ENCODE peak calls at places on chromosomes 13 and 19, in eight cellular contexts. One of them, this sample, is unnamed.

GRCh38 chr19:15114153-15114540 is 6.9 kb downstream of the SYDE1 start:
- DNase-seq in left ventricle myocardium inferior: no peak
- DNase-seq in stomach: no peak
- DNase-seq in transverse colon: no peak
- DNase-seq in dorsolateral prefrontal cortex: no peak
- DNase-seq in brain microvascular endothelial cell: peak
- DNase-seq in SK-N-SH: peak
- DNase-seq in epithelial cell of esophagus: no peak
- DNase-seq in this sample: no peak

GRCh38 chr19:4518345-4519171 is at the start of gene PLIN4:
- DNase-seq in transverse colon: peak
- DNase-seq in epithelial cell of esophagus: no peak
- DNase-seq in stomach: peak
- DNase-seq in SK-N-SH: no peak
- DNase-seq in left ventricle myocardium inferior: peak
- DNase-seq in brain microvascular endothelial cell: no peak
- DNase-seq in dorsolateral prefrontal cortex: no peak
- DNase-seq in this sample: no peak

GRCh38 chr13:113783966-113784644 is 25.1 kb downstream of the TMEM255B start:
- DNase-seq in left ventricle myocardium inferior: no peak
- DNase-seq in epithelial cell of esophagus: no peak
- DNase-seq in brain microvascular endothelial cell: no peak
- DNase-seq in stomach: no peak
- DNase-seq in transverse colon: no peak
- DNase-seq in dorsolateral prefrontal cortex: no peak
- DNase-seq in SK-N-SH: no peak
- DNase-seq in this sample: no peak

GRCh38 chr19:55255618-55256423 is 3.0 kb downstream of the PPP6R1 start:
- DNase-seq in stomach: peak
- DNase-seq in SK-N-SH: no peak
- DNase-seq in brain microvascular endothelial cell: peak
- DNase-seq in left ventricle myocardium inferior: no peak
- DNase-seq in transverse colon: peak
- DNase-seq in epithelial cell of esophagus: peak
- DNase-seq in dorsolateral prefrontal cortex: no peak
- DNase-seq in this sample: no peak

GRCh38 chr13:64551755-64552154 is 2678.4 kb downstream of the PCDH9 start:
- DNase-seq in SK-N-SH: no peak
- DNase-seq in left ventricle myocardium inferior: no peak
- DNase-seq in transverse colon: no peak
- DNase-seq in brain microvascular endothelial cell: peak
- DNase-seq in epithelial cell of esophagus: peak
- DNase-seq in dorsolateral prefrontal cortex: no peak
- DNase-seq in stomach: no peak
- DNase-seq in this sample: no peak

GRCh38 chr19:49343127-49343526 is 7.9 kb downstream of the CD37 start:
- DNase-seq in brain microvascular endothelial cell: no peak
- DNase-seq in dorsolateral prefrontal cortex: no peak
- DNase-seq in epithelial cell of esophagus: no peak
- DNase-seq in stomach: no peak
- DNase-seq in left ventricle myocardium inferior: no peak
- DNase-seq in SK-N-SH: no peak
- DNase-seq in transverse colon: peak
- DNase-seq in this sample: no peak

GRCh38 chr13:28161370-28161769 is 23.0 kb downstream of the PAN3 start:
- DNase-seq in brain microvascular endothelial cell: no peak
- DNase-seq in SK-N-SH: no peak
- DNase-seq in stomach: no peak
- DNase-seq in epithelial cell of esophagus: peak
- DNase-seq in transverse colon: peak
- DNase-seq in left ventricle myocardium inferior: no peak
- DNase-seq in dorsolateral prefrontal cortex: no peak
- DNase-seq in this sample: no peak

GRCh38 chr19:33385956-33386355 is 12.4 kb downstream of the CEBPG start:
- DNase-seq in transverse colon: no peak
- DNase-seq in brain microvascular endothelial cell: no peak
- DNase-seq in dorsolateral prefrontal cortex: no peak
- DNase-seq in epithelial cell of esophagus: no peak
- DNase-seq in SK-N-SH: no peak
- DNase-seq in stomach: no peak
- DNase-seq in left ventricle myocardium inferior: peak
- DNase-seq in this sample: no peak

GRCh38 chr13:30725331-30726085 is 9.8 kb upstream of the ALOX5AP start:
- DNase-seq in SK-N-SH: no peak
- DNase-seq in transverse colon: no peak
- DNase-seq in stomach: no peak
- DNase-seq in dorsolateral prefrontal cortex: no peak
- DNase-seq in brain microvascular endothelial cell: peak
- DNase-seq in epithelial cell of esophagus: no peak
- DNase-seq in left ventricle myocardium inferior: no peak
- DNase-seq in this sample: peak

GRCh38 chr13:21243045-21243842 is 66.8 kb downstream of the MRPL57 start:
- DNase-seq in dorsolateral prefrontal cortex: no peak
- DNase-seq in epithelial cell of esophagus: peak
- DNase-seq in brain microvascular endothelial cell: no peak
- DNase-seq in stomach: no peak
- DNase-seq in transverse colon: no peak
- DNase-seq in SK-N-SH: no peak
- DNase-seq in left ventricle myocardium inferior: no peak
- DNase-seq in this sample: no peak

GRCh38 chr19:41533691-41534090 is 42.3 kb upstream of the CEACAM21 start:
- DNase-seq in stomach: no peak
- DNase-seq in brain microvascular endothelial cell: no peak
- DNase-seq in transverse colon: no peak
- DNase-seq in dorsolateral prefrontal cortex: no peak
- DNase-seq in SK-N-SH: no peak
- DNase-seq in left ventricle myocardium inferior: no peak
- DNase-seq in epithelial cell of esophagus: no peak
- DNase-seq in this sample: no peak

GRCh38 chr19:16363133-16363851 is 38.7 kb downstream of the KLF2 start:
- DNase-seq in stomach: peak
- DNase-seq in dorsolateral prefrontal cortex: no peak
- DNase-seq in left ventricle myocardium inferior: no peak
- DNase-seq in epithelial cell of esophagus: peak
- DNase-seq in SK-N-SH: no peak
- DNase-seq in transverse colon: peak
- DNase-seq in brain microvascular endothelial cell: no peak
- DNase-seq in this sample: peak

GRCh38 chr19:30704716-30705115 is 332.5 kb downstream of the ZNF536 start:
- DNase-seq in stomach: no peak
- DNase-seq in dorsolateral prefrontal cortex: no peak
- DNase-seq in brain microvascular endothelial cell: no peak
- DNase-seq in SK-N-SH: no peak
- DNase-seq in left ventricle myocardium inferior: no peak
- DNase-seq in transverse colon: no peak
- DNase-seq in epithelial cell of esophagus: no peak
- DNase-seq in this sample: no peak

GRCh38 chr13:51770160-51770559 is 33.8 kb downstream of the DHRS12 start:
- DNase-seq in transverse colon: no peak
- DNase-seq in SK-N-SH: no peak
- DNase-seq in dorsolateral prefrontal cortex: no peak
- DNase-seq in epithelial cell of esophagus: no peak
- DNase-seq in stomach: no peak
- DNase-seq in left ventricle myocardium inferior: no peak
- DNase-seq in brain microvascular endothelial cell: no peak
- DNase-seq in this sample: no peak

GRCh38 chr19:2543463-2544442 is 67.8 kb downstream of the GADD45B start:
- DNase-seq in SK-N-SH: peak
- DNase-seq in stomach: peak
- DNase-seq in epithelial cell of esophagus: peak
- DNase-seq in transverse colon: peak
- DNase-seq in dorsolateral prefrontal cortex: peak
- DNase-seq in left ventricle myocardium inferior: peak
- DNase-seq in brain microvascular endothelial cell: peak
- DNase-seq in this sample: peak

GRCh38 chr19:2547033-2547680 is 71.2 kb downstream of the GADD45B start:
- DNase-seq in brain microvascular endothelial cell: no peak
- DNase-seq in dorsolateral prefrontal cortex: no peak
- DNase-seq in left ventricle myocardium inferior: peak
- DNase-seq in stomach: no peak
- DNase-seq in transverse colon: no peak
- DNase-seq in epithelial cell of esophagus: no peak
- DNase-seq in SK-N-SH: no peak
- DNase-seq in this sample: no peak

GRCh38 chr19:2542341-2543069 is 66.6 kb downstream of the GADD45B start:
- DNase-seq in SK-N-SH: no peak
- DNase-seq in dorsolateral prefrontal cortex: no peak
- DNase-seq in epithelial cell of esophagus: no peak
- DNase-seq in transverse colon: peak
- DNase-seq in left ventricle myocardium inferior: peak
- DNase-seq in stomach: no peak
- DNase-seq in brain microvascular endothelial cell: peak
- DNase-seq in this sample: no peak

GRCh38 chr19:2546128-2547032 is 70.5 kb downstream of the GADD45B start:
- DNase-seq in stomach: peak
- DNase-seq in SK-N-SH: no peak
- DNase-seq in left ventricle myocardium inferior: peak
- DNase-seq in transverse colon: peak
- DNase-seq in dorsolateral prefrontal cortex: peak
- DNase-seq in epithelial cell of esophagus: no peak
- DNase-seq in brain microvascular endothelial cell: peak
- DNase-seq in this sample: no peak

DNA sequence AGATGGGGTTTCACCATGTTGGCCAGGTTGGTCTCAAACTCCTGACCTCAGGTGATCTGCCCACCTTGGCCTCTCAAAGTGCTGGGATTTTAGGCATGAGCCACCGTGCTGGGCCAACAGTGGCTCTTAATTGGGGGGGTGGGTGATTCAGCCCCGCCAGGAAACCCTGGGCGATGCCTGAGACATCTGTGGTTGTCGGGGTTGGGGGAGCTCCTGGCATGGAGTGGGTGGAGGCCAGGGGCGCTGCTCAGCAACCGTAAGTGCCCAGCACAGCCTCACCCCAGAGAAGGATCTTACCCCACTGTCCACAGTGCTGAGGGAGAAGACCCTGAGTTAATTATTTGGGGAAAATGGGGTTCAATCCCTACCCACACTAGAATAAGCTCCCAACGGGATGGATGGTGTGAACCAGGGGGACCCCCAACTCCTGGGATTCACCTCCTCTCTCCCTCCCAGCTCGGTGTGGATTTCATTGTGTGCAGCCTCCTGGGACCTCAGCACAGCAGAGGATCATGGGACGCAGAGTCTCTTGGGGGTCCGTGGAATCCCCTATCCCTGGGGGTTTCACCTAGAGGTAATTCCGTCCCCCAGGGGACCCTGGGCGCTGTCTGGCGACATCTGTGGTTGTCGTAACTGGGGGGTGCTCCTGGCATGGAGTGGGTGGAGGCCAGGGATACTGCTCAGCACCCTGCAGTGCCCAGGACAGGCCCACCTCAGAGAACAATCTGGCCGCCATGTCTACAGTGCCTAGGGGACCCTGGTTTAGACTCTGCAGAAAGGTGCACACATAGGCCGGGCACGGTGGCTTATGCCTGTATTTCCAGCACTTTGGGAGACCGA is 68.9 kb downstream of the GADD45B start:
- DNase-seq in stomach: no peak
- DNase-seq in left ventricle myocardium inferior: peak
- DNase-seq in transverse colon: no peak
- DNase-seq in SK-N-SH: no peak
- DNase-seq in brain microvascular endothelial cell: no peak
- DNase-seq in dorsolateral prefrontal cortex: no peak
- DNase-seq in epithelial cell of esophagus: no peak
- DNase-seq in this sample: no peak
- H3K4me3 ChIP-seq in stomach: no peak
- H3K4me3 ChIP-seq in left ventricle myocardium inferior: peak
- H3K4me3 ChIP-seq in transverse colon: no peak
- H3K4me3 ChIP-seq in SK-N-SH: no peak
- H3K4me3 ChIP-seq in brain microvascular endothelial cell: no peak
- H3K4me3 ChIP-seq in dorsolateral prefrontal cortex: peak
- H3K4me3 ChIP-seq in epithelial cell of esophagus: no peak
- H3K4me3 ChIP-seq in this sample: no peak

DNA sequence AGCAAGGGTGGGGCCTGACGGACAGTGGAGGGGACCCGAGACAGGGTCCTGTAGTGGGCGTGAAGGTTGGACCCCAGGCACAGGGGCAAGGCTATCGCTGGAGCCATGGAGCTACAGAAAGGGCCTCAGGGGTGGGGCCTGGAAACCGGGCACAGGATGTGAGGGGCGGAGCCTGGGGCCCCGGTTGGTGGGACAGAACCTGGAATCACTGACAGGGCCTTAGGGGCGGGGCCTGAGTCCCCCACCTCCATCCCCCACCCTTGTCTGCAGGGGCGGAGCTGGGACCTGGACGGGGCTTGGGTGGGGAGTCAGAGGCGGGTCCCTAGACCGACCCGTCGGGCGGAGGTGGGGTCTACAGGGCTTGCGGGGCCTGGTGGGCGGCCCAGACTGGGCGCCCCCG is 26.0 kb downstream of the DCAF15 start:
- DNase-seq in left ventricle myocardium inferior: peak
- DNase-seq in brain microvascular endothelial cell: no peak
- DNase-seq in SK-N-SH: peak
- DNase-seq in epithelial cell of esophagus: peak
- DNase-seq in stomach: peak
- DNase-seq in transverse colon: peak
- DNase-seq in dorsolateral prefrontal cortex: peak
- DNase-seq in this sample: no peak
- H3K4me3 ChIP-seq in left ventricle myocardium inferior: peak
- H3K4me3 ChIP-seq in brain microvascular endothelial cell: no peak
- H3K4me3 ChIP-seq in SK-N-SH: no peak
- H3K4me3 ChIP-seq in epithelial cell of esophagus: no peak
- H3K4me3 ChIP-seq in stomach: peak
- H3K4me3 ChIP-seq in transverse colon: peak
- H3K4me3 ChIP-seq in dorsolateral prefrontal cortex: no peak
- H3K4me3 ChIP-seq in this sample: no peak

GRCh38 chr19:7292950-7293794 is 1.0 kb downstream of the INSR start:
- DNase-seq in SK-N-SH: peak
- DNase-seq in epithelial cell of esophagus: no peak
- DNase-seq in brain microvascular endothelial cell: no peak
- DNase-seq in left ventricle myocardium inferior: peak
- DNase-seq in stomach: peak
- DNase-seq in dorsolateral prefrontal cortex: peak
- DNase-seq in transverse colon: peak
- DNase-seq in this sample: no peak
- H3K4me3 ChIP-seq in SK-N-SH: peak
- H3K4me3 ChIP-seq in epithelial cell of esophagus: peak
- H3K4me3 ChIP-seq in brain microvascular endothelial cell: peak
- H3K4me3 ChIP-seq in left ventricle myocardium inferior: peak
- H3K4me3 ChIP-seq in stomach: peak
- H3K4me3 ChIP-seq in dorsolateral prefrontal cortex: peak
- H3K4me3 ChIP-seq in transverse colon: peak
- H3K4me3 ChIP-seq in this sample: peak

DNA sequence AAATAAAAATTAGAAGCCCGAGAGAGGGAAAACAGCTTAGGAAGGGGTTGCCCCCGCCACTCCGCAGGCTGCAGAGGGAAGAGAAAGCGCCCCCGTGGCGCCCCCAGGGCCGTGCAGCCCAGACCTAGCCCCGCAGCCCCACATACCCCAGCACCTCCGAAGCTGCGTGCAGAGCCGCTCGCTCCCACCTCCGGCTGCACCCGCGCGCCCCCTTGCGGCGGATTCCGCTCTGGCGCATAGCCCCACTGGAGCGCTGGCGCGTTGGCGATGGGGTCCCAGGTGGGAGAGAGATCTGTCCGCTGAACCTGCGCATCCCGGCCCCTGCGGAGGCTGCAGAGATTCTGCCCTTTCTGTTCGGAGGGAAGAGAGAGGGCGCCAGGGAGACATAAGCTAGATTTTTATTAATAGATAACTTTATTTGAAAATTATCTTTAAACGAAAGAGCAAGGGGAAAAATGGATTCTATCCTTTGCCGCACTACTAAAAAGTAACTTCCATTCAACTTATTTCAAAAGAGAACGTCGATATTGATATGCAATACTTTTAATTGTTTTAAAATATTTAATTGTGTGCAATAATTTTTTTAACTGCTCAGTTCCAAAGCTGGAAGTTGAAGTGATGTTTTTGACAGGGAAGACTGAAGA is 11.7 kb upstream of the CLN5 start:
- DNase-seq in brain microvascular endothelial cell: peak
- DNase-seq in transverse colon: peak
- DNase-seq in left ventricle myocardium inferior: peak
- DNase-seq in SK-N-SH: peak
- DNase-seq in epithelial cell of esophagus: peak
- DNase-seq in dorsolateral prefrontal cortex: peak
- DNase-seq in stomach: peak
- DNase-seq in this sample: no peak
- H3K4me3 ChIP-seq in brain microvascular endothelial cell: peak
- H3K4me3 ChIP-seq in transverse colon: peak
- H3K4me3 ChIP-seq in left ventricle myocardium inferior: peak
- H3K4me3 ChIP-seq in SK-N-SH: peak
- H3K4me3 ChIP-seq in epithelial cell of esophagus: peak
- H3K4me3 ChIP-seq in dorsolateral prefrontal cortex: peak
- H3K4me3 ChIP-seq in stomach: peak
- H3K4me3 ChIP-seq in this sample: peak

This sample was measured in LNCaP clone FGC.